ENCODE peak calls at places on chromosomes 5 and 9, in four cellular contexts. One of them, this sample, is unnamed.

GRCh38 chr5:179870403-179870903 is 11.8 kb upstream of the MRNIP start:
- DNase-seq in stimulated activated naive CD4-positive, alpha-beta T cell: no peak
- DNase-seq in ovary: peak; percentile 74
- DNase-seq in HuH-7.5: peak; percentile 76
- DNase-seq in this sample: no peak

GRCh38 chr5:172274951-172275753 is 8.4 kb downstream of the UBTD2 start:
- DNase-seq in stimulated activated naive CD4-positive, alpha-beta T cell: peak; percentile 7
- DNase-seq in ovary: no peak
- DNase-seq in HuH-7.5: no peak
- DNase-seq in this sample: peak; percentile 3

GRCh38 chr5:181186902-181187499 is 18.0 kb downstream of the TRIM7 start:
- DNase-seq in stimulated activated naive CD4-positive, alpha-beta T cell: no peak
- DNase-seq in ovary: no peak
- DNase-seq in HuH-7.5: no peak
- DNase-seq in this sample: no peak

GRCh38 chr9:89254058-89254772 is 56.8 kb upstream of the CKS2 start:
- DNase-seq in stimulated activated naive CD4-positive, alpha-beta T cell: no peak
- DNase-seq in ovary: no peak
- DNase-seq in HuH-7.5: no peak
- DNase-seq in this sample: no peak

GRCh38 chr5:97266576-97266975 is 83.5 kb upstream of the RIOK2 start:
- DNase-seq in stimulated activated naive CD4-positive, alpha-beta T cell: no peak
- DNase-seq in ovary: peak; percentile 44
- DNase-seq in HuH-7.5: no peak
- DNase-seq in this sample: no peak

GRCh38 chr9:135035781-135036760 is 51.4 kb upstream of the OLFM1 start:
- DNase-seq in stimulated activated naive CD4-positive, alpha-beta T cell: no peak
- DNase-seq in ovary: no peak
- DNase-seq in HuH-7.5: no peak
- DNase-seq in this sample: no peak

GRCh38 chr5:160438316-160439204 is 16.9 kb downstream of the PTTG1 start:
- DNase-seq in stimulated activated naive CD4-positive, alpha-beta T cell: peak; percentile 34
- DNase-seq in ovary: no peak
- DNase-seq in HuH-7.5: peak; percentile 38
- DNase-seq in this sample: no peak

GRCh38 chr9:3909966-3910650 is 384.3 kb upstream of the RFX3 start:
- DNase-seq in stimulated activated naive CD4-positive, alpha-beta T cell: no peak
- DNase-seq in ovary: no peak
- DNase-seq in HuH-7.5: no peak
- DNase-seq in this sample: no peak

GRCh38 chr9:109769250-109769649 is 10.7 kb upstream of the PALM2AKAP2 start:
- DNase-seq in stimulated activated naive CD4-positive, alpha-beta T cell: no peak
- DNase-seq in ovary: no peak
- DNase-seq in HuH-7.5: no peak
- DNase-seq in this sample: no peak

GRCh38 chr5:28648108-28648507 is 1609.7 kb upstream of the CDH9 start:
- DNase-seq in stimulated activated naive CD4-positive, alpha-beta T cell: no peak
- DNase-seq in ovary: no peak
- DNase-seq in HuH-7.5: peak; percentile 2
- DNase-seq in this sample: no peak

GRCh38 chr5:59380350-59380951 is 513.1 kb downstream of the PDE4D start:
- DNase-seq in stimulated activated naive CD4-positive, alpha-beta T cell: no peak
- DNase-seq in ovary: no peak
- DNase-seq in HuH-7.5: peak; percentile 13
- DNase-seq in this sample: no peak

GRCh38 chr9:1262367-1262766 is 212.2 kb downstream of the DMRT2 start:
- DNase-seq in stimulated activated naive CD4-positive, alpha-beta T cell: no peak
- DNase-seq in ovary: no peak
- DNase-seq in HuH-7.5: no peak
- DNase-seq in this sample: no peak

GRCh38 chr9:116813029-116813295 is 125.9 kb downstream of the TRIM32 start:
- DNase-seq in stimulated activated naive CD4-positive, alpha-beta T cell: no peak
- DNase-seq in ovary: no peak
- DNase-seq in HuH-7.5: no peak
- DNase-seq in this sample: no peak

GRCh38 chr9:35658894-35659220 is 765 bp downstream of the CCDC107 start:
- DNase-seq in stimulated activated naive CD4-positive, alpha-beta T cell: no peak
- DNase-seq in ovary: no peak
- DNase-seq in HuH-7.5: no peak
- DNase-seq in this sample: no peak

GRCh38 chr9:85200726-85201402 is 531.3 kb downstream of the NTRK2 start:
- DNase-seq in stimulated activated naive CD4-positive, alpha-beta T cell: no peak
- DNase-seq in ovary: no peak
- DNase-seq in HuH-7.5: no peak
- DNase-seq in this sample: no peak

GRCh38 chr5:96751203-96752169 is 56.3 kb downstream of the ERAP1 start:
- DNase-seq in stimulated activated naive CD4-positive, alpha-beta T cell: no peak
- DNase-seq in ovary: no peak
- DNase-seq in HuH-7.5: no peak
- DNase-seq in this sample: no peak

GRCh38 chr5:93349613-93350012 is 231.4 kb downstream of the NR2F1-AS1 start:
- DNase-seq in stimulated activated naive CD4-positive, alpha-beta T cell: no peak
- DNase-seq in ovary: no peak
- DNase-seq in HuH-7.5: no peak
- DNase-seq in this sample: no peak